ENCODE peak calls at places on chromosomes 5 and 9, in four cellular contexts. Y, C, A and B are unnamed samples.

GRCh38 chr9:81519816-81520215 is 169.5 kb downstream of the TLE1 start:
- DNase-seq in Y (no peak), C (no peak), A (no peak), B (no peak)

GRCh38 chr5:126373621-126374416 is 49.4 kb upstream of the GRAMD2B start:
- DNase-seq in Y (no peak), C (no peak), A (no peak), B (no peak)

GRCh38 chr9:136179761-136180160 is 25.2 kb downstream of the LHX3 start:
- DNase-seq in Y (no peak), C (no peak), A (no peak), B (no peak)

GRCh38 chr5:117203584-117203983 is 629.0 kb upstream of the SEMA6A start:
- DNase-seq in Y (no peak), C (no peak), A (no peak), B (no peak)

GRCh38 chr9:22208846-22209585 is 199.9 kb upstream of the CDKN2B start:
- DNase-seq in Y (no peak), C (no peak), A (no peak), B (no peak)

GRCh38 chr5:50447940-50448339 is 6.9 kb upstream of the EMB start:
- DNase-seq in Y (no peak), C (no peak), A (no peak), B (no peak)

GRCh38 chr5:150219142-150219541 is 29.3 kb downstream of the SLC6A7 start:
- DNase-seq in Y (no peak), C (no peak), A (no peak), B (peak; percentile 50)

GRCh38 chr5:130243641-130244040 is 339.4 kb downstream of the CHSY3 start:
- DNase-seq in Y (no peak), C (no peak), A (no peak), B (no peak)

GRCh38 chr5:100664140-100664539 is 129.0 kb downstream of the FAM174A start:
- DNase-seq in Y (no peak), C (no peak), A (no peak), B (no peak)

GRCh38 chr5:39209924-39210323 is 9.4 kb downstream of the FYB1 start:
- DNase-seq in Y (no peak), C (peak; percentile 91), A (peak; percentile 85), B (no peak)

GRCh38 chr9:128540630-128541355 is 11.6 kb upstream of the SPTAN1 start:
- DNase-seq in Y (no peak), C (no peak), A (no peak), B (no peak)

GRCh38 chr9:129823163-129823933 is 588 bp downstream of the TOR1A start:
- DNase-seq in Y (no peak), C (peak; percentile 87), A (no peak), B (peak; percentile 76)

GRCh38 chr5:103224118-103224893 is 34.3 kb upstream of the MACIR start:
- DNase-seq in Y (no peak), C (no peak), A (no peak), B (peak; percentile 45)

GRCh38 chr9:116715751-116716150 is 28.6 kb downstream of the TRIM32 start:
- DNase-seq in Y (no peak), C (no peak), A (no peak), B (no peak)

GRCh38 chr5:178252258-178252657 is 19.7 kb upstream of the PHYKPL start:
- DNase-seq in Y (no peak), C (no peak), A (no peak), B (no peak)

GRCh38 chr5:69527128-69527745 is 32.8 kb upstream of the GTF2H2C start:
- DNase-seq in Y (no peak), C (no peak), A (no peak), B (no peak)

GRCh38 chr5:173984218-173984617 is 4.8 kb upstream of the C5orf47 start:
- DNase-seq in Y (no peak), C (no peak), A (no peak), B (peak; percentile 46)

GRCh38 chr5:6225121-6225607 is 153.2 kb downstream of the MED10 start:
- DNase-seq in Y (no peak), C (no peak), A (no peak), B (no peak)

GRCh38 chr5:74179701-74180100 is 460.8 kb downstream of the ENC1 start:
- DNase-seq in Y (no peak), C (no peak), A (no peak), B (no peak)

GRCh38 chr9:16211952-16212351 is 658.5 kb downstream of the BNC2 start:
- DNase-seq in Y (no peak), C (no peak), A (no peak), B (no peak)

GRCh38 chr5:97528941-97529340 is 345.9 kb upstream of the RIOK2 start:
- DNase-seq in Y (no peak), C (no peak), A (no peak), B (no peak)

GRCh38 chr5:177296581-177296980 is 6.9 kb downstream of the RAB24 start:
- DNase-seq in Y (no peak), C (peak; percentile 72), A (no peak), B (no peak)

GRCh38 chr5:9358961-9359686 is 186.8 kb downstream of the SEMA5A start:
- DNase-seq in Y (no peak), C (no peak), A (no peak), B (no peak)

GRCh38 chr9:115675834-115676233 is 477.8 kb upstream of the PAPPA start:
- DNase-seq in Y (no peak), C (no peak), A (no peak), B (no peak)

GRCh38 chr9:76987594-76988200 is 31.8 kb upstream of the FOXB2 start:
- DNase-seq in Y (no peak), C (no peak), A (no peak), B (no peak)

GRCh38 chr5:144088211-144088965 is 82.1 kb downstream of the YIPF5 start:
- DNase-seq in Y (no peak), C (no peak), A (no peak), B (no peak)

GRCh38 chr5:7534505-7534904 is 138.6 kb downstream of the ADCY2 start:
- DNase-seq in Y (no peak), C (no peak), A (no peak), B (no peak)

GRCh38 chr9:89954229-89954628 is 349.4 kb downstream of the GADD45G start:
- DNase-seq in Y (no peak), C (no peak), A (no peak), B (peak; percentile 65)

GRCh38 chr5:88388476-88389170 is 120.0 kb upstream of the TMEM161B start:
- DNase-seq in Y (no peak), C (no peak), A (no peak), B (no peak)

GRCh38 chr9:38144421-38144820 is 75.4 kb upstream of the SHB start:
- DNase-seq in Y (no peak), C (no peak), A (no peak), B (peak; percentile 34)

GRCh38 chr9:32072568-32072967 is 311.9 kb upstream of the ACO1 start:
- DNase-seq in Y (no peak), C (no peak), A (no peak), B (peak; percentile 28)

GRCh38 chr5:167528651-167529050 is 762.8 kb upstream of the WWC1 start:
- DNase-seq in Y (no peak), C (no peak), A (no peak), B (no peak)

GRCh38 chr5:154189819-154190651 is 498 bp upstream of the GALNT10 start:
- DNase-seq in Y (peak; percentile 76), C (peak; percentile 98), A (peak; percentile 94), B (peak; percentile 97)

GRCh38 chr5:57202811-57203210 is 29.0 kb downstream of the GPBP1 start:
- DNase-seq in Y (no peak), C (no peak), A (no peak), B (no peak)
- H3K4me1 ChIP-seq in Y (peaks cover 12% of the 10 kb centered on the region), C (peaks cover 100% of the 10 kb centered on the region), A (peaks cover 6% of the 10 kb centered on the region), B (peaks cover 4% of the 10 kb centered on the region)

GRCh38 chr5:16934123-16934522 is 2.0 kb downstream of the MYO10 start:
- DNase-seq in Y (peak; percentile 37), C (peak; percentile 80), A (no peak), B (peak; percentile 83)

GRCh38 chr5:16932401-16932800 is 3.7 kb downstream of the MYO10 start:
- DNase-seq in Y (no peak), C (no peak), A (no peak), B (no peak)

GRCh38 chr5:16931334-16932110 is 4.6 kb downstream of the MYO10 start:
- DNase-seq in Y (no peak), C (peak; percentile 71), A (peak; percentile 86), B (no peak)

GRCh38 chr5:16934669-16935068 is 1.4 kb downstream of the MYO10 start:
- DNase-seq in Y (no peak), C (no peak), A (no peak), B (no peak)

DNA sequence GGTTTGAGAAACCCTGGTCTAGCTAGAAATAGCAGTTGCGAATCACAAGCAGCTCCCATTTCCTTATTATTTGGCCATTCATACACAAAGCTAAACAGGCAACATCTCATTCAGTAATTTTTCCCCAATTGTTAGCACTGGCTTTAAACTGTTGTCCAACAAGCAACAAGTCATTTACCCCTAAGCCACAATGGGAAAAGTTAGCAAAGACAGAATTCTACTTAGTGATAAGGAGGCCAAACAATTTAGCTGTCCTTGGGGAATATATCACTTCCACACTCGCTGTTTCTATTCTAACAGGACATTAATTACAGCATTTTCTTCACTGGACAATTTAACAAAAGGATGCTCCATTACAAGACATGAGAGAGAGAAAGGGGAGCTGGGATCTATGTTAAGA is 2.8 kb downstream of the MYO10 start:
- DNase-seq in Y (no peak), C (no peak), A (no peak), B (no peak)
- H3K4me3 ChIP-seq in Y (peak overlapping the region; percentile 92), C (peak overlapping the region; percentile 68), A (no peak overlapping the region), B (peak overlapping the region; percentile 80)

GRCh38 chr5:151595411-151595826 is 4.3 kb upstream of the FAT2 start:
- DNase-seq in Y (no peak), C (no peak), A (no peak), B (no peak)

GRCh38 chr5:151596839-151597539 is 5.9 kb upstream of the FAT2 start:
- DNase-seq in Y (no peak), C (no peak), A (no peak), B (no peak)

GRCh38 chr5:151598984-151599383 is 7.9 kb upstream of the FAT2 start:
- DNase-seq in Y (no peak), C (no peak), A (no peak), B (no peak)

GRCh38 chr5:151598556-151598955 is 7.4 kb upstream of the FAT2 start:
- DNase-seq in Y (no peak), C (no peak), A (no peak), B (no peak)

GRCh38 chr5:151597749-151598148 is 6.6 kb upstream of the FAT2 start:
- DNase-seq in Y (no peak), C (no peak), A (no peak), B (no peak)
- H3K4me1 ChIP-seq in Y (no peaks in the 10 kb centered on the region), C (no peaks in the 10 kb centered on the region), A (no peaks in the 10 kb centered on the region), B (no peaks in the 10 kb centered on the region)

DNA sequence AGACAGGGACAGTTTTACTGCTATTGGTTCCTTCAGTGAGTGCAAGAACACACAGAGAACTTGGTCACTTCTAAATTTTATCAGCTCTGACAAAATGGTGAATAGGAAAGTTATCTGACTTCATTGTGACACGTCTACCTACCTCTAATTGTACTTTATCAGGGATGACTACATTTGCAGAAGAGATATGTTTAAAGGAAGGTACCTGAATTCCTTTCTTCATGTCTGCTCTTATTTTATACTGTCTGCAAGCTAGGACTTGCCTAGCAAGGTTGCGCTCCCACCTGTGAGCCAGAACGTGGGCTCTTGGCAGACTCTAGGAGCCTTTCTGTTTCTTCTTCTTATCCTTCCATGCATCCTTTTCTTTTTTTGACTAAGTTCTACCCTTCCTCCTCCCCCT is 1.6 kb downstream of the SLC27A6 start:
- DNase-seq in Y (no peak), C (no peak), A (no peak), B (no peak)
- H3K4me3 ChIP-seq in Y (no peak overlapping the region), C (no peak overlapping the region), A (no peak overlapping the region), B (no peak overlapping the region)